ENCODE peak calls at places on chromosomes 13 and 19, in four cellular contexts. C is HFFc6, A is lower leg skin, O is psoas muscle. T is an unnamed sample.

GRCh38 chr13:78398743-78399410 is 204.5 kb downstream of the POU4F1 start:
- DNase-seq in C (no peak), A (no peak), O (no peak), T (no peak)

GRCh38 chr19:13839938-13840750 is 36.8 kb upstream of the NANOS3 start:
- DNase-seq in C (peak), A (peak), O (peak), T (no peak)

GRCh38 chr13:70784590-70784989 is 676.3 kb upstream of the KLHL1 start:
- DNase-seq in C (no peak), A (no peak), O (no peak), T (no peak)

GRCh38 chr13:99227331-99227900 is 26.8 kb downstream of the UBAC2 start:
- DNase-seq in C (peak), A (no peak), O (no peak), T (no peak)

GRCh38 chr19:12293771-12294307 is 844 bp downstream of the ZNF44 start:
- DNase-seq in C (peak), A (peak), O (peak), T (peak)

GRCh38 chr19:16571283-16571682 is 932 bp downstream of the SLC35E1 start:
- DNase-seq in C (no peak), A (no peak), O (no peak), T (no peak)

GRCh38 chr13:99468971-99469545 is 32.2 kb upstream of the TM9SF2 start:
- DNase-seq in C (no peak), A (no peak), O (no peak), T (no peak)

GRCh38 chr19:48992571-48993174 is 436 bp downstream of the GYS1 start:
- DNase-seq in C (no peak), A (no peak), O (no peak), T (no peak)

GRCh38 chr19:4914736-4915501 is 5.6 kb downstream of the UHRF1 start:
- DNase-seq in C (peak), A (peak), O (no peak), T (no peak)

GRCh38 chr19:47232422-47233211 is 1.6 kb upstream of the BBC3 start:
- DNase-seq in C (peak), A (no peak), O (no peak), T (no peak)

GRCh38 chr19:22784051-22784450 is at the start of gene ZNF99:
- DNase-seq in C (no peak), A (no peak), O (peak), T (no peak)

GRCh38 chr19:41540041-41540695 is 35.8 kb upstream of the CEACAM21 start:
- DNase-seq in C (no peak), A (no peak), O (no peak), T (no peak)

GRCh38 chr13:106151056-106151699 is 384.3 kb downstream of the EFNB2 start:
- DNase-seq in C (peak), A (no peak), O (no peak), T (no peak)

GRCh38 chr13:94548382-94549240 is 47.3 kb downstream of the TGDS start:
- DNase-seq in C (no peak), A (peak), O (no peak), T (no peak)

GRCh38 chr13:110113284-110113764 is 193.6 kb downstream of the COL4A1 start:
- DNase-seq in C (peak), A (no peak), O (peak), T (no peak)

GRCh38 chr13:45194081-45194939 is 6.5 kb downstream of the KCTD4 start:
- DNase-seq in C (no peak), A (no peak), O (no peak), T (no peak)

GRCh38 chr19:42965204-42965603 is 28.2 kb upstream of the PSG7 start:
- DNase-seq in C (peak), A (no peak), O (no peak), T (no peak)

GRCh38 chr13:110027470-110028240 is 241.3 kb upstream of the IRS2 start:
- DNase-seq in C (no peak), A (no peak), O (no peak), T (no peak)

GRCh38 chr19:3098141-3098514 is 4.0 kb downstream of the GNA11 start:
- DNase-seq in C (no peak), A (no peak), O (peak), T (no peak)

GRCh38 chr19:40513345-40513678 is 46.5 kb downstream of the SPTBN4 start:
- DNase-seq in C (no peak), A (no peak), O (no peak), T (no peak)

GRCh38 chr19:21568816-21569496 is 63.6 kb downstream of the ZNF429 start:
- DNase-seq in C (peak), A (peak), O (peak), T (no peak)

GRCh38 chr13:49711218-49711863 is 20.1 kb upstream of the EBPL start:
- DNase-seq in C (peak), A (no peak), O (no peak), T (no peak)

GRCh38 chr13:40670307-40670706 is 3.9 kb upstream of the FOXO1 start:
- DNase-seq in C (no peak), A (no peak), O (no peak), T (no peak)

GRCh38 chr19:17001603-17002183 is 24.9 kb downstream of the CPAMD8 start:
- DNase-seq in C (no peak), A (no peak), O (no peak), T (no peak)

GRCh38 chr13:42064259-42064658 is 15.8 kb downstream of the DGKH start:
- DNase-seq in C (peak), A (no peak), O (peak), T (no peak)

DNA sequence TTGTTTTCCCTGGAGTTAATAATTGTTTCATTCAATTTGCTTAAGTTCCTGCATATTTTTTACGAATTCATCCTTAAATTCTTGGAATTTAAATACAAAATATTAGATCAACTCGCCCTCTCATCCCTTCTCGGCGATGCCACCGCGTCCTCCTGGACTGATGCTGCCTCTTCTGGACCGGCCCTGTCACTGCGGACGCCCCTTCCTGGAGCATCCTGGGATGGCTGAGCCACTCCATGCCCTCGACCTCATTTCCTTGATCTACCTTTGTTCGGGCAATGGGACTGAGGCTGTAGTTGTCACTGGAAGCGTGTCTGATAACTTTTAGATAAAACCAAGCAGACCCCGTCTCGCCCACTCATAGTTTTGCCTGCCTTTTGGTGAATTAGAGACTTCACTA is 283.6 kb downstream of the TEX29 start:
- DNase-seq in C (no peak), A (peak), O (no peak), T (no peak)
- TF ChIP-seq CTCF in C (no peak), A (no peak), O (no peak), T (no peak)

GRCh38 chr19:45556835-45557234 is 27.8 kb downstream of the OPA3 start:
- DNase-seq in C (no peak), A (no peak), O (no peak), T (no peak)

GRCh38 chr19:45554481-45554880 is 30.1 kb downstream of the OPA3 start:
- DNase-seq in C (no peak), A (no peak), O (no peak), T (no peak)

GRCh38 chr19:45560038-45560437 is 24.6 kb downstream of the OPA3 start:
- DNase-seq in C (no peak), A (no peak), O (no peak), T (no peak)

GRCh38 chr19:45560686-45561085 is 23.9 kb downstream of the OPA3 start:
- DNase-seq in C (no peak), A (no peak), O (no peak), T (no peak)

GRCh38 chr19:45558399-45558878 is 26.2 kb downstream of the OPA3 start:
- DNase-seq in C (no peak), A (no peak), O (no peak), T (no peak)
- TF ChIP-seq CTCF in C (peak), A (peak), O (peak), T (no peak)

GRCh38 chr13:36986462-36987240 is 12.5 kb downstream of the ALG5 start:
- DNase-seq in C (peak), A (no peak), O (no peak), T (no peak)

GRCh38 chr13:36979361-36980040 is 19.6 kb downstream of the ALG5 start:
- DNase-seq in C (peak), A (no peak), O (no peak), T (no peak)

DNA sequence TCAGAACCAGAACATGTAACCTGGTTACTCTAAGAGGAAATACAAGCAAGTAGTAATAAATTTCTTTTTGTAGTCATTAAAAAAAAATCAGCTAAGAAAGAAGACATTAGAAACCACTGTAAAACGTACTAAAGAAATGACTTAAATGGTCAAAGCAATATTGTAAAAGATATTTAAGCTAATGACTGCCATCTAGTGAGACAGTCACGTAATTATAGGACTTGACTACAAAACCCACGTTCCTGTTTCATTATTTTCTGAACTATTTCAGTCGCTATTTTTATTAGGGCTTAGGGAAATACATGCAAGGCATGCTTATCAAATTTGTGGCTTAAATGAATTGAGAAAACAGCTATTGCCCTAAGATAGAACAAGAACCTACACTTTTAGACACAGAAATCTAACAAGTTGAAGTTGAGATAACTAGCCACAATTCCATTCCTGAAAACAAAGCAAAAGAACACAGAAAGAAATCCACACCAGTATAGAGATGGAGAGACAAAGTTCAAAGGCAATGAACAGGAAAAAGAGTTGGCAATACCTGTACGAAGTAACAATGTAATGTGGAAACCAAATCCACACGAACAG is 17.9 kb downstream of the ALG5 start:
- DNase-seq in C (peak), A (no peak), O (no peak), T (no peak)
- TF ChIP-seq CTCF in C (peak), A (no peak), O (peak), T (peak)

DNA sequence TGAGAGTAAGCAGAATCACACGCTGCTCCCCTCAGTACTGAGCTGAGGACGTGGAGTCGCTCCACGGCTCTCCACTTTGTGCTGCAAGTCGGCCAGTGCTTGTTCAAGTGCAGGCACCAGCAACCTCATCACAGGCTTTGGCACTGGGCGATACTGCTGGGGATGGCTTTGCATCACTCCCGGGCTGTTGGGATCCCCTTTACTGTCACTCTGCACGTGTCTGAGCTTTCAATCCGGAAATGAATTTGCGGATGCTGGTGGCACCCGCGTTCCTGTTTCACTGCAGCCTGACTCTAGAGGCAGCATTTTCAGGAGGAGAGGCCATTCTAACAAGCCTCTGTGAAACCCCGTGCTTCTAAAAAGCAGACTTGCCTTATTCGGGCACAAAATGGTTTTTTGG is 19.1 kb downstream of the SMARCA4 start:
- DNase-seq in C (no peak), A (no peak), O (no peak), T (no peak)
- TF ChIP-seq CTCF in C (no peak), A (no peak), O (no peak), T (no peak)

GRCh38 chr13:114043421-114044053 is 69.7 kb upstream of the C13orf46 start:
- DNase-seq in C (no peak), A (peak), O (peak), T (no peak)
- TF ChIP-seq CTCF in C (no peak), A (no peak), O (peak), T (no peak)

DNA sequence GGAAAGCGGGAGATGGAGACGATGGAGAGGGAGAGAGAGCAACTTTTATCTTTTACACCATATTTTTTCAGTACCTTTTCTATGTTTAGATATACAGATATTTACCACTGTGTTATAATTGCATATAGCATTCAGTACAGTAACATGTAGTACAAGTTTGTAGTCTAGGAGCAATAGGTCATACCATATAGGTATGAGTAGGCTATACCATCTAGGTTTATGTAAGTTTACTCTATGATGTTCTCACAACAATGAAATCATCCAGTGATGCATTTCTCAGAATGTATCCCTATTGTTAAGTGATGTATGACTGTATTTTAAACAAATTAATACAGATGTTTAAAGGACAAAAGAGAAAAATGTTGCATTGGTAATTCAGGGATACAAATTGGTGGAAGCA is 136.1 kb downstream of the PDS5B start:
- DNase-seq in C (no peak), A (no peak), O (no peak), T (no peak)
- TF ChIP-seq CTCF in C (no peak), A (no peak), O (no peak), T (no peak)

GRCh38 chr19:34260771-34261173 is 6.4 kb downstream of the GARRE1 start:
- DNase-seq in C (no peak), A (no peak), O (no peak), T (no peak)

GRCh38 chr19:34256835-34257558 is 2.6 kb downstream of the GARRE1 start:
- DNase-seq in C (peak), A (peak), O (no peak), T (no peak)

GRCh38 chr19:34257559-34257924 is 3.2 kb downstream of the GARRE1 start:
- DNase-seq in C (no peak), A (no peak), O (no peak), T (no peak)

GRCh38 chr19:34261335-34262109 is 7.2 kb downstream of the GARRE1 start:
- DNase-seq in C (no peak), A (no peak), O (no peak), T (no peak)

GRCh38 chr19:34259367-34259865 is 5.1 kb downstream of the GARRE1 start:
- DNase-seq in C (peak), A (no peak), O (no peak), T (no peak)
- TF ChIP-seq CTCF in C (no peak), A (no peak), O (no peak), T (no peak)

GRCh38 chr19:15280915-15281683 is 48.9 kb upstream of the EPHX3 start:
- DNase-seq in C (peak), A (peak), O (peak), T (no peak)
- TF ChIP-seq CTCF in C (peak), A (no peak), O (no peak), T (no peak)